ENCODE peak calls at places on chromosomes 7 and 10, in seven cellular contexts. One of them, this sample, is unnamed. For H3K4me1, the result is how much of the 10 kb centered on the place peaks cover.

GRCh38 chr7:157553256-157553655 is 216.5 kb downstream of the DNAJB6 start:
- DNase-seq in neural progenitor cell: no peak
- DNase-seq in neuronal stem cell: no peak
- DNase-seq in H1: no peak
- DNase-seq in NT2/D1: no peak
- DNase-seq in endodermal cell: peak
- DNase-seq in HepG2: no peak
- DNase-seq in this sample: no peak

GRCh38 chr7:144969787-144970186 is 133.9 kb upstream of the TPK1 start:
- DNase-seq in neural progenitor cell: no peak
- DNase-seq in neuronal stem cell: no peak
- DNase-seq in H1: no peak
- DNase-seq in NT2/D1: no peak
- DNase-seq in endodermal cell: no peak
- DNase-seq in HepG2: no peak
- DNase-seq in this sample: no peak

GRCh38 chr10:48365668-48366067 is 59.2 kb downstream of the MAPK8 start:
- DNase-seq in neural progenitor cell: no peak
- DNase-seq in neuronal stem cell: no peak
- DNase-seq in H1: no peak
- DNase-seq in NT2/D1: no peak
- DNase-seq in endodermal cell: no peak
- DNase-seq in HepG2: no peak
- DNase-seq in this sample: no peak

GRCh38 chr10:104641150-104642000 is at the start of gene SORCS3:
- DNase-seq in neural progenitor cell: peak
- DNase-seq in neuronal stem cell: peak
- DNase-seq in H1: peak
- DNase-seq in NT2/D1: no peak
- DNase-seq in endodermal cell: peak
- DNase-seq in HepG2: no peak
- DNase-seq in this sample: no peak

GRCh38 chr10:3765376-3765667 is 19.7 kb downstream of the KLF6 start:
- DNase-seq in neural progenitor cell: no peak
- DNase-seq in neuronal stem cell: no peak
- DNase-seq in H1: no peak
- DNase-seq in NT2/D1: no peak
- DNase-seq in endodermal cell: no peak
- DNase-seq in HepG2: no peak
- DNase-seq in this sample: no peak

GRCh38 chr7:40586197-40586596 is 451.4 kb downstream of the SUGCT start:
- DNase-seq in neural progenitor cell: no peak
- DNase-seq in neuronal stem cell: no peak
- DNase-seq in H1: no peak
- DNase-seq in NT2/D1: no peak
- DNase-seq in endodermal cell: no peak
- DNase-seq in HepG2: no peak
- DNase-seq in this sample: peak

GRCh38 chr7:78779788-78780187 is 673.7 kb downstream of the MAGI2 start:
- DNase-seq in neural progenitor cell: no peak
- DNase-seq in neuronal stem cell: no peak
- DNase-seq in H1: no peak
- DNase-seq in NT2/D1: no peak
- DNase-seq in endodermal cell: no peak
- DNase-seq in HepG2: no peak
- DNase-seq in this sample: no peak

GRCh38 chr7:45716380-45717203 is 142.4 kb downstream of the ADCY1 start:
- DNase-seq in neural progenitor cell: no peak
- DNase-seq in neuronal stem cell: no peak
- DNase-seq in H1: no peak
- DNase-seq in NT2/D1: no peak
- DNase-seq in endodermal cell: peak
- DNase-seq in HepG2: no peak
- DNase-seq in this sample: no peak

GRCh38 chr7:151579642-151580041 is 59.9 kb upstream of the RHEB start:
- DNase-seq in neural progenitor cell: no peak
- DNase-seq in neuronal stem cell: no peak
- DNase-seq in H1: no peak
- DNase-seq in NT2/D1: no peak
- DNase-seq in endodermal cell: no peak
- DNase-seq in HepG2: no peak
- DNase-seq in this sample: no peak

GRCh38 chr7:13476881-13477444 is 512.5 kb downstream of the ETV1 start:
- DNase-seq in neural progenitor cell: peak
- DNase-seq in neuronal stem cell: no peak
- DNase-seq in H1: no peak
- DNase-seq in NT2/D1: no peak
- DNase-seq in endodermal cell: no peak
- DNase-seq in HepG2: no peak
- DNase-seq in this sample: no peak

GRCh38 chr7:81173766-81174281 is 255.0 kb upstream of the SEMA3C start:
- DNase-seq in neural progenitor cell: peak
- DNase-seq in neuronal stem cell: no peak
- DNase-seq in H1: no peak
- DNase-seq in NT2/D1: no peak
- DNase-seq in endodermal cell: no peak
- DNase-seq in HepG2: no peak
- DNase-seq in this sample: peak

GRCh38 chr7:34042406-34042805 is 137.1 kb downstream of the BMPER start:
- DNase-seq in neural progenitor cell: no peak
- DNase-seq in neuronal stem cell: no peak
- DNase-seq in H1: no peak
- DNase-seq in NT2/D1: no peak
- DNase-seq in endodermal cell: no peak
- DNase-seq in HepG2: no peak
- DNase-seq in this sample: no peak

GRCh38 chr10:121633056-121633455 is 34.8 kb upstream of the FGFR2 start:
- DNase-seq in neural progenitor cell: no peak
- DNase-seq in neuronal stem cell: no peak
- DNase-seq in H1: no peak
- DNase-seq in NT2/D1: no peak
- DNase-seq in endodermal cell: no peak
- DNase-seq in HepG2: no peak
- DNase-seq in this sample: no peak

DNA sequence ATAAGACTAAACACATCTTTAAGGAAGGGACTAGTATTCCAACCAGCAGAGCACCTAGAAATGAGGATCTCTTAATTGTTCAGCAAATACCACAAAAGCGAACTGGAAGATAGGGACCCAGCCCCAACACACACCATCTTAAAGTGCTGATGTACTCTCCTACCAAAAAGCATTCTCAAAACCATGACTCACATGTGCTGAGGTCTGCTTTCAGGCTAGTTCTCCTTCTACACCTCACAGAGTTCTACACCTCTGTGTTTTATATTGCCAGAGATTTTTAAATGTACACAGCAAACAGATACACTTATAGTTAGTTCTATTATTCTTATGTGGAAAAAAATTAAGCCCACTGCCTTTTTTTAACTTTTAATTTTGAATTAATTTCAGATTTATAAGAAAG is 191.9 kb downstream of the DOCK4 start:
- DNase-seq in neural progenitor cell: no peak
- DNase-seq in neuronal stem cell: no peak
- DNase-seq in H1: no peak
- DNase-seq in NT2/D1: no peak
- DNase-seq in endodermal cell: no peak
- DNase-seq in HepG2: no peak
- DNase-seq in this sample: no peak
- H3K9ac ChIP-seq in neural progenitor cell: no peak
- H3K9ac ChIP-seq in neuronal stem cell: no peak
- H3K9ac ChIP-seq in H1: no peak
- H3K9ac ChIP-seq in NT2/D1: no peak
- H3K9ac ChIP-seq in endodermal cell: no peak
- H3K9ac ChIP-seq in HepG2: no peak
- H3K9ac ChIP-seq in this sample: no peak

GRCh38 chr10:132396495-132397035 is 435 bp upstream of the PWWP2B start:
- DNase-seq in neural progenitor cell: peak
- DNase-seq in neuronal stem cell: no peak
- DNase-seq in H1: no peak
- DNase-seq in NT2/D1: no peak
- DNase-seq in endodermal cell: peak
- DNase-seq in HepG2: peak
- DNase-seq in this sample: peak
- H3K4me1 ChIP-seq in neural progenitor cell: under half
- H3K4me1 ChIP-seq in neuronal stem cell: under half
- H3K4me1 ChIP-seq in H1: under half
- H3K4me1 ChIP-seq in NT2/D1: under half
- H3K4me1 ChIP-seq in endodermal cell: under half
- H3K4me1 ChIP-seq in HepG2: under half
- H3K4me1 ChIP-seq in this sample: under half

GRCh38 chr7:88229302-88229870 is 9.5 kb upstream of the SRI start:
- DNase-seq in neural progenitor cell: no peak
- DNase-seq in neuronal stem cell: no peak
- DNase-seq in H1: no peak
- DNase-seq in NT2/D1: no peak
- DNase-seq in endodermal cell: no peak
- DNase-seq in HepG2: no peak
- DNase-seq in this sample: no peak

GRCh38 chr7:88224596-88225275 is 4.9 kb upstream of the SRI start:
- DNase-seq in neural progenitor cell: no peak
- DNase-seq in neuronal stem cell: no peak
- DNase-seq in H1: no peak
- DNase-seq in NT2/D1: no peak
- DNase-seq in endodermal cell: no peak
- DNase-seq in HepG2: no peak
- DNase-seq in this sample: peak

GRCh38 chr7:88230646-88231045 is 10.8 kb upstream of the SRI start:
- DNase-seq in neural progenitor cell: no peak
- DNase-seq in neuronal stem cell: no peak
- DNase-seq in H1: no peak
- DNase-seq in NT2/D1: no peak
- DNase-seq in endodermal cell: no peak
- DNase-seq in HepG2: no peak
- DNase-seq in this sample: no peak

GRCh38 chr7:88226201-88226600 is 6.4 kb upstream of the SRI start:
- DNase-seq in neural progenitor cell: no peak
- DNase-seq in neuronal stem cell: no peak
- DNase-seq in H1: no peak
- DNase-seq in NT2/D1: no peak
- DNase-seq in endodermal cell: no peak
- DNase-seq in HepG2: peak
- DNase-seq in this sample: no peak

DNA sequence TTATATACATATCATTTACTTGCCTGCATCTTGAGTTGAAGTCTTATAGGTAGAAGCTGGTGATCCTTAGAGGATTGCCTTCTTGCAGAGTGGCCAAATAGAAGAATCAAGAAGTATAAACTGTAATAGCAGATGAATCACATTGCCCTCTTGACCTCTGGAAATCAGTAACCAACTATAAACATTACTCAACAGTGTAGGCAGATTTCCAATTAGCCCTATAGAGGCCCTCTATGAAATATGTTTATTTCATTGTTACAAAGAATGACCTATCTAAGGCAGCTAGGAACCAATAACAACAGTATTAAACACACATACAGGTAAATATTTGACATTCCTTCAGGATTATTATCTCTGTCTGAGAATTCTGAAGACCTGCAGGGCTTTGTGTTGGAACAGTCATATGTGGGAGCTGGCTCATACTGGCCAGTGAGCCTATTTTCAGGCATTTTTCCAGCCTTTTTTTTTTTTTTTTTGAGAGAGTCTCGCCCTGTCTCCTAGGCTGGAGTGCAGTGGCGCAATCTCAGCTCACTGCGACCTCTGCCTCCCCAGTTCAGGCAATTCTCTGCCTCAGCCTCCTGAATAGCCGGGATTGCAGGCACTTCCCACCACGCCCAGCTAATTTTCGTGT is 7.2 kb upstream of the SRI start:
- DNase-seq in neural progenitor cell: no peak
- DNase-seq in neuronal stem cell: no peak
- DNase-seq in H1: no peak
- DNase-seq in NT2/D1: no peak
- DNase-seq in endodermal cell: no peak
- DNase-seq in HepG2: peak
- DNase-seq in this sample: peak
- H3K4me3 ChIP-seq in neural progenitor cell: no peak
- H3K4me3 ChIP-seq in neuronal stem cell: no peak
- H3K4me3 ChIP-seq in H1: no peak
- H3K4me3 ChIP-seq in NT2/D1: no peak
- H3K4me3 ChIP-seq in endodermal cell: no peak
- H3K4me3 ChIP-seq in HepG2: no peak
- H3K4me3 ChIP-seq in this sample: peak

DNA sequence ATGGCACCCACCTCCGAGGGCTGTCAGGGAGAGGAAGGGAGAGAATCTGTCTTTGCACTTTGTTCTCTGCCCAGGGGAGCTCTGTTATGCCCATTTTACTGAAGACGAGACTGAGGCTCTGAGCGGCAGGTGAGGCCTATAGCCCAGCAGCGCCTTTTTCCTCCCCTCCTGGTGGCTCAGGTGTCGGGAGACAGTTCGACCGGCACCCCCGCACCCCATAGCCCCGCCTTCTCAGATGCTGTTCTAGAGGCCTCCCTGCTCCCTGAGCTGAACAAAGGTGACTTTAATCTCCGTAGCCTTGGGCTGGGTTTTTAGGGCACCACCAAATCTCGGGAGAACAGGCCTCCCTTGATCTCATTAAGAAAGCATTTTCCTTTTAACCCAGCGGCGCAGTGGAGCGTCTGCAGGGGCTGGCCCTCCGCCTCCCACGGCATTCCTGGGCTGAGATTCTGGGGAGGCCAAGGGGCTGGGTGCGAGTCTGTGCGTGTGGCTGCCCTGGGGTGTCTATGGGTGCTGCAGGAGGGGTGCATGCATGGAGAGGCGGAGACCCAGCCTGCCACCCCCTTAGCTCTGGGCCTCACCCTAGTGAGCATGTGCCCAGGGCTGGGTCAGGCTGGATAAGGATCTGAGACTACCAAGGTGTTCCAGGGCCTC is 3.3 kb downstream of the LFNG start:
- DNase-seq in neural progenitor cell: peak
- DNase-seq in neuronal stem cell: peak
- DNase-seq in H1: no peak
- DNase-seq in NT2/D1: peak
- DNase-seq in endodermal cell: peak
- DNase-seq in HepG2: peak
- DNase-seq in this sample: peak
- H3K9ac ChIP-seq in neural progenitor cell: no peak
- H3K9ac ChIP-seq in neuronal stem cell: peak
- H3K9ac ChIP-seq in H1: no peak
- H3K9ac ChIP-seq in NT2/D1: peak
- H3K9ac ChIP-seq in endodermal cell: no peak
- H3K9ac ChIP-seq in HepG2: peak
- H3K9ac ChIP-seq in this sample: peak

GRCh38 chr7:47576031-47576908 is 5.6 kb downstream of the TNS3 start:
- DNase-seq in neural progenitor cell: peak
- DNase-seq in neuronal stem cell: no peak
- DNase-seq in H1: no peak
- DNase-seq in NT2/D1: no peak
- DNase-seq in endodermal cell: peak
- DNase-seq in HepG2: peak
- DNase-seq in this sample: no peak
- H3K4me1 ChIP-seq in neural progenitor cell: under half
- H3K4me1 ChIP-seq in neuronal stem cell: under half
- H3K4me1 ChIP-seq in H1: under half
- H3K4me1 ChIP-seq in NT2/D1: under half
- H3K4me1 ChIP-seq in endodermal cell: under half
- H3K4me1 ChIP-seq in HepG2: half or more
- H3K4me1 ChIP-seq in this sample: half or more

GRCh38 chr7:100221767-100222444 is 2.2 kb downstream of the PVRIG start:
- DNase-seq in neural progenitor cell: no peak
- DNase-seq in neuronal stem cell: no peak
- DNase-seq in H1: no peak
- DNase-seq in NT2/D1: no peak
- DNase-seq in endodermal cell: no peak
- DNase-seq in HepG2: no peak
- DNase-seq in this sample: no peak
- H3K4me3 ChIP-seq in neural progenitor cell: no peak
- H3K4me3 ChIP-seq in neuronal stem cell: no peak
- H3K4me3 ChIP-seq in H1: no peak
- H3K4me3 ChIP-seq in NT2/D1: no peak
- H3K4me3 ChIP-seq in endodermal cell: no peak
- H3K4me3 ChIP-seq in HepG2: no peak
- H3K4me3 ChIP-seq in this sample: no peak

GRCh38 chr10:32984003-32984600 is 26.1 kb upstream of the ITGB1 start:
- DNase-seq in neural progenitor cell: no peak
- DNase-seq in neuronal stem cell: no peak
- DNase-seq in H1: no peak
- DNase-seq in NT2/D1: no peak
- DNase-seq in endodermal cell: no peak
- DNase-seq in HepG2: no peak
- DNase-seq in this sample: no peak
- H3K9ac ChIP-seq in neural progenitor cell: no peak
- H3K9ac ChIP-seq in neuronal stem cell: no peak
- H3K9ac ChIP-seq in H1: no peak
- H3K9ac ChIP-seq in NT2/D1: no peak
- H3K9ac ChIP-seq in endodermal cell: no peak
- H3K9ac ChIP-seq in HepG2: no peak
- H3K9ac ChIP-seq in this sample: peak